ENCODE peak calls at places on chromosome 14, in seven cellular contexts. Z is CD4-positive, alpha-beta memory T cell; L is right cardiac atrium; R is COR-L47; J is activated T-cell treated with anti-CD3 and anti-CD28 coated beads, Interleukin-2, amount 50 U/mL, for 72 hours; B is NCI-H345; Q is stimulated activated CD8-positive, alpha-beta memory T cell treated with anti-CD3 and anti-CD28 coated beads, Interleukin-15, amount 100 ng/mL, for 24 hours. P is an unnamed sample.

GRCh38 chr14:84129028-84129427 is 1400.9 kb upstream of the FLRT2 start:
- DNase-seq in B (no peak), R (no peak), Z (no peak), J (no peak), Q (no peak), L (no peak), P (no peak)

GRCh38 chr14:75877884-75878283 is 103.9 kb downstream of the TGFB3 start:
- DNase-seq in Q (no peak), L (no peak), Z (no peak), R (no peak), B (no peak), J (no peak), P (no peak)

GRCh38 chr14:76742961-76743360 is 18.3 kb upstream of the VASH1 start:
- DNase-seq in Z (no peak), Q (no peak), B (no peak), J (no peak), R (no peak), L (no peak), P (no peak)

GRCh38 chr14:102917056-102917385 is 5.4 kb upstream of the AMN start:
- DNase-seq in Z (no peak), L (no peak), Q (no peak), R (no peak), J (no peak), B (no peak), P (peak)

GRCh38 chr14:64234877-64235651 is 59.1 kb downstream of the ESR2 start:
- DNase-seq in B (peak), R (peak), J (no peak), Z (no peak), Q (no peak), L (no peak), P (no peak)

GRCh38 chr14:77203611-77204456 is 22.2 kb downstream of the TMEM63C start:
- DNase-seq in R (peak), J (no peak), Q (no peak), L (no peak), Z (no peak), B (peak), P (no peak)

GRCh38 chr14:103392106-103392505 is 6.9 kb downstream of the MARK3 start:
- DNase-seq in Q (no peak), R (no peak), Z (no peak), L (no peak), B (no peak), J (no peak), P (no peak)

GRCh38 chr14:63890553-63890952 is 37.7 kb downstream of the SYNE2 start:
- DNase-seq in B (no peak), L (no peak), R (no peak), Q (no peak), Z (no peak), J (no peak), P (no peak)

GRCh38 chr14:93234798-93235197 is 27.7 kb downstream of the UBR7 start:
- DNase-seq in B (no peak), J (no peak), R (peak), Q (no peak), Z (no peak), L (no peak), P (no peak)

GRCh38 chr14:57293851-57294837 is 25.4 kb downstream of the AP5M1 start:
- DNase-seq in Z (peak), B (no peak), L (no peak), Q (no peak), R (no peak), J (no peak), P (no peak)

GRCh38 chr14:54503476-54503875 is 6.2 kb upstream of the CGRRF1 start:
- DNase-seq in Z (no peak), L (no peak), B (no peak), J (no peak), Q (no peak), R (no peak), P (no peak)

GRCh38 chr14:65594153-65594881 is 181.8 kb downstream of the FUT8 start:
- DNase-seq in Z (no peak), B (no peak), R (no peak), J (no peak), Q (no peak), L (no peak), P (no peak)

GRCh38 chr14:39232554-39233415 is 930 bp upstream of the MIA2 start:
- DNase-seq in Q (no peak), B (no peak), R (no peak), Z (peak), L (no peak), J (no peak), P (peak)

GRCh38 chr14:76901171-76902055 is 75.2 kb downstream of the LRRC74A start:
- DNase-seq in L (no peak), Z (no peak), J (no peak), R (no peak), B (no peak), Q (no peak), P (no peak)

GRCh38 chr14:22830329-22831010 is 783 bp downstream of the MRPL52 start:
- DNase-seq in B (no peak), L (no peak), J (no peak), Z (no peak), R (no peak), Q (no peak), P (peak)

P was measured in Right ventricle myocardium superior.